ENCODE peak calls at places on chromosomes 13 and 19, in ten cellular contexts. One of them, this sample, is unnamed.

GRCh38 chr19:35479278-35479677 is 11.0 kb downstream of the KRTDAP start:
- DNase-seq in thoracic aorta: no peak
- DNase-seq in vagina: no peak
- DNase-seq in coronary artery: no peak
- DNase-seq in GM23338: no peak
- DNase-seq in AG04450: no peak
- DNase-seq in adrenal gland: no peak
- DNase-seq in substantia nigra: no peak
- DNase-seq in suprapubic skin: no peak
- DNase-seq in IMR-90: no peak
- DNase-seq in this sample: no peak

GRCh38 chr13:114129649-114130062 is 2.8 kb downstream of the RASA3 start:
- DNase-seq in thoracic aorta: no peak
- DNase-seq in vagina: no peak
- DNase-seq in coronary artery: no peak
- DNase-seq in GM23338: no peak
- DNase-seq in AG04450: no peak
- DNase-seq in adrenal gland: no peak
- DNase-seq in substantia nigra: no peak
- DNase-seq in suprapubic skin: no peak
- DNase-seq in IMR-90: no peak
- DNase-seq in this sample: no peak

GRCh38 chr19:13692096-13692495 is 72.2 kb upstream of the MRI1 start:
- DNase-seq in thoracic aorta: peak; percentile 4
- DNase-seq in vagina: no peak
- DNase-seq in coronary artery: no peak
- DNase-seq in GM23338: no peak
- DNase-seq in AG04450: peak; percentile 8
- DNase-seq in adrenal gland: peak; percentile 29
- DNase-seq in substantia nigra: no peak
- DNase-seq in suprapubic skin: no peak
- DNase-seq in IMR-90: peak; percentile 60
- DNase-seq in this sample: no peak

GRCh38 chr13:94917814-94918213 is 205.5 kb upstream of the SOX21 start:
- DNase-seq in thoracic aorta: no peak
- DNase-seq in vagina: no peak
- DNase-seq in coronary artery: no peak
- DNase-seq in GM23338: peak; percentile 47
- DNase-seq in AG04450: no peak
- DNase-seq in adrenal gland: no peak
- DNase-seq in substantia nigra: no peak
- DNase-seq in suprapubic skin: no peak
- DNase-seq in IMR-90: no peak
- DNase-seq in this sample: no peak

GRCh38 chr13:51728275-51728673 is 75.7 kb downstream of the DHRS12 start:
- DNase-seq in thoracic aorta: no peak
- DNase-seq in vagina: no peak
- DNase-seq in coronary artery: no peak
- DNase-seq in GM23338: no peak
- DNase-seq in AG04450: no peak
- DNase-seq in adrenal gland: no peak
- DNase-seq in substantia nigra: no peak
- DNase-seq in suprapubic skin: no peak
- DNase-seq in IMR-90: no peak
- DNase-seq in this sample: no peak

GRCh38 chr13:44068737-44069136 is 189.0 kb downstream of the LACC1 start:
- DNase-seq in thoracic aorta: no peak
- DNase-seq in vagina: no peak
- DNase-seq in coronary artery: no peak
- DNase-seq in GM23338: peak; percentile 41
- DNase-seq in AG04450: peak; percentile 39
- DNase-seq in adrenal gland: no peak
- DNase-seq in substantia nigra: no peak
- DNase-seq in suprapubic skin: no peak
- DNase-seq in IMR-90: peak; percentile 86
- DNase-seq in this sample: no peak

GRCh38 chr13:106205871-106206270 is 329.6 kb downstream of the EFNB2 start:
- DNase-seq in thoracic aorta: no peak
- DNase-seq in vagina: no peak
- DNase-seq in coronary artery: no peak
- DNase-seq in GM23338: peak; percentile 19
- DNase-seq in AG04450: no peak
- DNase-seq in adrenal gland: no peak
- DNase-seq in substantia nigra: no peak
- DNase-seq in suprapubic skin: no peak
- DNase-seq in IMR-90: no peak
- DNase-seq in this sample: no peak

GRCh38 chr19:51726049-51726448 is 2.3 kb upstream of the HAS1 start:
- DNase-seq in thoracic aorta: no peak
- DNase-seq in vagina: no peak
- DNase-seq in coronary artery: peak; percentile 82
- DNase-seq in GM23338: peak; percentile 40
- DNase-seq in AG04450: no peak
- DNase-seq in adrenal gland: no peak
- DNase-seq in substantia nigra: peak; percentile 50
- DNase-seq in suprapubic skin: peak; percentile 87
- DNase-seq in IMR-90: peak; percentile 41
- DNase-seq in this sample: no peak

GRCh38 chr19:55300821-55301458 is 17.1 kb downstream of the BRSK1 start:
- DNase-seq in thoracic aorta: no peak
- DNase-seq in vagina: no peak
- DNase-seq in coronary artery: no peak
- DNase-seq in GM23338: no peak
- DNase-seq in AG04450: no peak
- DNase-seq in adrenal gland: peak; percentile 72
- DNase-seq in substantia nigra: no peak
- DNase-seq in suprapubic skin: no peak
- DNase-seq in IMR-90: no peak
- DNase-seq in this sample: no peak

GRCh38 chr19:55778331-55778730 is 9.4 kb downstream of the RFPL4AL1 start:
- DNase-seq in thoracic aorta: no peak
- DNase-seq in vagina: no peak
- DNase-seq in coronary artery: no peak
- DNase-seq in GM23338: no peak
- DNase-seq in AG04450: no peak
- DNase-seq in adrenal gland: no peak
- DNase-seq in substantia nigra: no peak
- DNase-seq in suprapubic skin: no peak
- DNase-seq in IMR-90: no peak
- DNase-seq in this sample: no peak

GRCh38 chr13:102309110-102309509 is 92.7 kb downstream of the FGF14 start:
- DNase-seq in thoracic aorta: no peak
- DNase-seq in vagina: no peak
- DNase-seq in coronary artery: no peak
- DNase-seq in GM23338: no peak
- DNase-seq in AG04450: no peak
- DNase-seq in adrenal gland: no peak
- DNase-seq in substantia nigra: no peak
- DNase-seq in suprapubic skin: no peak
- DNase-seq in IMR-90: no peak
- DNase-seq in this sample: no peak

GRCh38 chr13:84983321-84983720 is 815.9 kb downstream of the SLITRK6 start:
- DNase-seq in thoracic aorta: no peak
- DNase-seq in vagina: no peak
- DNase-seq in coronary artery: no peak
- DNase-seq in GM23338: peak; percentile 37
- DNase-seq in AG04450: no peak
- DNase-seq in adrenal gland: no peak
- DNase-seq in substantia nigra: no peak
- DNase-seq in suprapubic skin: no peak
- DNase-seq in IMR-90: no peak
- DNase-seq in this sample: no peak

GRCh38 chr13:77579971-77580370 is 44.5 kb downstream of the SCEL start:
- DNase-seq in thoracic aorta: no peak
- DNase-seq in vagina: no peak
- DNase-seq in coronary artery: no peak
- DNase-seq in GM23338: no peak
- DNase-seq in AG04450: no peak
- DNase-seq in adrenal gland: no peak
- DNase-seq in substantia nigra: no peak
- DNase-seq in suprapubic skin: no peak
- DNase-seq in IMR-90: no peak
- DNase-seq in this sample: no peak

GRCh38 chr13:39773833-39774232 is 118.4 kb downstream of the COG6 start:
- DNase-seq in thoracic aorta: no peak
- DNase-seq in vagina: no peak
- DNase-seq in coronary artery: no peak
- DNase-seq in GM23338: no peak
- DNase-seq in AG04450: no peak
- DNase-seq in adrenal gland: no peak
- DNase-seq in substantia nigra: no peak
- DNase-seq in suprapubic skin: no peak
- DNase-seq in IMR-90: peak; percentile 71
- DNase-seq in this sample: no peak

DNA sequence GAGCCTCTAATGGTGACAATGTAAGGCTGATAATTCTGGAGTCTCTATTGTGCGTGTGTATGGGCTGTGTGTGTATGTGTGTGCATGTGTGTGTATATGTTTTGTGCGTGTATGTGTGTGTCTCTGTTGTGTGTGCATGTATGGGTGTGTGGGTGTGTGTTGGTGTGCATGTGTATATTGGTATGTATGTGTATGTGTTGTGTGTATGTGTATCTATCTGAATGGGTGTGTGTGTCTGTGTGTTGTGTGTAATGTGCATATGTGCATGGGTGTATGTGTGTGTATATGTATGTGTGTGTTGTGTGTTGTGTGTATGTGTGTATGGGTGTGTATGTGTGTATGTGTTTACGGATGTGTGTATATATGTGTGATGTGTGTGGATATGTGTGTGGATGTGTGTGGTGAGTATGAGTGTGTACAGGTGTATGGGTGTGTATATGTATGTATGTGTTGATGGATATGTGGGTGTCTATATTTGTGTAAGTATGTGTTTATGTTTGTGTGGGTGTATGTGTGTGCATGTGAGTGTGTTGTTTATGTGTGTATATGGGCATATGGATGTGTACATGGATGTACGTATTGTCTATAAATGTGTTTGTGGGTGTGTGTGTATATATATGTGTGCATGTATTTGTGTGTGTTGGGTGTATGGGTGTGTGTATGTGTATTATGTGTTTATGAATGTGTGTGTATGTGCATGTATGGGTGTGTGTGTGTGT is 366.7 kb downstream of the UQCRFS1 start:
- DNase-seq in thoracic aorta: no peak
- DNase-seq in vagina: no peak
- DNase-seq in coronary artery: no peak
- DNase-seq in GM23338: no peak
- DNase-seq in AG04450: no peak
- DNase-seq in adrenal gland: no peak
- DNase-seq in substantia nigra: no peak
- DNase-seq in suprapubic skin: no peak
- DNase-seq in IMR-90: no peak
- DNase-seq in this sample: no peak
- H3K27ac ChIP-seq in thoracic aorta: no peak overlapping the region
- H3K27ac ChIP-seq in vagina: no peak overlapping the region
- H3K27ac ChIP-seq in coronary artery: no peak overlapping the region
- H3K27ac ChIP-seq in GM23338: no peak overlapping the region
- H3K27ac ChIP-seq in AG04450: no peak overlapping the region
- H3K27ac ChIP-seq in adrenal gland: no peak overlapping the region
- H3K27ac ChIP-seq in substantia nigra: no peak overlapping the region
- H3K27ac ChIP-seq in suprapubic skin: no peak overlapping the region
- H3K27ac ChIP-seq in IMR-90: no peak overlapping the region
- H3K27ac ChIP-seq in this sample: no peak overlapping the region

GRCh38 chr19:48654299-48655059 is 8.5 kb upstream of the CA11 start:
- DNase-seq in thoracic aorta: no peak
- DNase-seq in vagina: no peak
- DNase-seq in coronary artery: no peak
- DNase-seq in GM23338: no peak
- DNase-seq in AG04450: no peak
- DNase-seq in adrenal gland: no peak
- DNase-seq in substantia nigra: no peak
- DNase-seq in suprapubic skin: no peak
- DNase-seq in IMR-90: no peak
- DNase-seq in this sample: no peak
- H3K27ac ChIP-seq in thoracic aorta: no peak overlapping the region
- H3K27ac ChIP-seq in vagina: no peak overlapping the region
- H3K27ac ChIP-seq in coronary artery: no peak overlapping the region
- H3K27ac ChIP-seq in GM23338: no peak overlapping the region
- H3K27ac ChIP-seq in AG04450: peak overlapping the region; percentile 21
- H3K27ac ChIP-seq in adrenal gland: no peak overlapping the region
- H3K27ac ChIP-seq in substantia nigra: no peak overlapping the region
- H3K27ac ChIP-seq in suprapubic skin: no peak overlapping the region
- H3K27ac ChIP-seq in IMR-90: no peak overlapping the region
- H3K27ac ChIP-seq in this sample: no peak overlapping the region

GRCh38 chr13:30863231-30863630 is 42.8 kb upstream of the MEDAG start:
- DNase-seq in thoracic aorta: no peak
- DNase-seq in vagina: no peak
- DNase-seq in coronary artery: no peak
- DNase-seq in GM23338: peak; percentile 83
- DNase-seq in AG04450: no peak
- DNase-seq in adrenal gland: no peak
- DNase-seq in substantia nigra: no peak
- DNase-seq in suprapubic skin: no peak
- DNase-seq in IMR-90: no peak
- DNase-seq in this sample: no peak
- H3K27ac ChIP-seq in thoracic aorta: peak overlapping the region; percentile 95
- H3K27ac ChIP-seq in vagina: peak overlapping the region; percentile 88
- H3K27ac ChIP-seq in coronary artery: peak overlapping the region; percentile 83
- H3K27ac ChIP-seq in GM23338: peak overlapping the region; percentile 92
- H3K27ac ChIP-seq in AG04450: no peak overlapping the region
- H3K27ac ChIP-seq in adrenal gland: no peak overlapping the region
- H3K27ac ChIP-seq in substantia nigra: no peak overlapping the region
- H3K27ac ChIP-seq in suprapubic skin: no peak overlapping the region
- H3K27ac ChIP-seq in IMR-90: peak overlapping the region; percentile 17
- H3K27ac ChIP-seq in this sample: no peak overlapping the region

DNA sequence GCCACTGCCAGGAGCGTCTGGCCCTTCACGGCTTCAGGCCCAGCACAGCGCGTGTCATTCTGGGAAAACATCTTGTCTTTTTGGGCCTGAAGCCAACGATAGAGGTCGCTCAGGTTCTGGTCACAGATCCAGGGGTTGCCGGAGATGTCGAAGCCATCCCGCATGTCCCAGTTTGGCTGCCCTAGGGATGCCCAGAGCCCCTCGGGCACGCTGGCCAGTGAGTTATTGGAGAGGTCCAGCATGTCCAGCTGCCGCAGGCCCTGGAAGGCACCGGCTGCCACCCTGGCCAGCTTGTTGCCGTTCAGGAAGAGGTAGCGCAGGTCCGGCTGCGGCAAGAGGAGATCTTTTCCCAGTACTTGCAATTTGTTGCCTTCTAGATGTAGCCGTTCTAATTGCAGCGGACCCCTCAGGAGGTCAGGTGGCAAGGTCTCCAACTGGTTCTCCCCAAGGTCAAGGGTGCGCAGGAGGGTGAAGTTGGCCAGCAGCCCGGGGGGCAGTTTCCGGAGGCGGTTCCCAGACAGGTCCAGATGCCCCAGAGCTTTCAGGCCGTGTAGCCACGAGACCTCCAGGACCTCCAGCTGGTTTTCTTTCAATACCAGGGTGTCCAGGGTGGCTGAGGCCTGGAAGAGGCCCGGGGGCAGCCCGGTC is 1.8 kb downstream of the LRG1 start:
- DNase-seq in thoracic aorta: no peak
- DNase-seq in vagina: no peak
- DNase-seq in coronary artery: no peak
- DNase-seq in GM23338: peak; percentile 65
- DNase-seq in AG04450: no peak
- DNase-seq in adrenal gland: no peak
- DNase-seq in substantia nigra: no peak
- DNase-seq in suprapubic skin: no peak
- DNase-seq in IMR-90: no peak
- DNase-seq in this sample: no peak
- H3K27ac ChIP-seq in thoracic aorta: no peak overlapping the region
- H3K27ac ChIP-seq in vagina: no peak overlapping the region
- H3K27ac ChIP-seq in coronary artery: no peak overlapping the region
- H3K27ac ChIP-seq in GM23338: no peak overlapping the region
- H3K27ac ChIP-seq in AG04450: no peak overlapping the region
- H3K27ac ChIP-seq in adrenal gland: no peak overlapping the region
- H3K27ac ChIP-seq in substantia nigra: no peak overlapping the region
- H3K27ac ChIP-seq in suprapubic skin: no peak overlapping the region
- H3K27ac ChIP-seq in IMR-90: no peak overlapping the region
- H3K27ac ChIP-seq in this sample: no peak overlapping the region

GRCh38 chr19:28424662-28425430 is 788.1 kb downstream of the UQCRFS1 start:
- DNase-seq in thoracic aorta: no peak
- DNase-seq in vagina: no peak
- DNase-seq in coronary artery: no peak
- DNase-seq in GM23338: no peak
- DNase-seq in AG04450: no peak
- DNase-seq in adrenal gland: no peak
- DNase-seq in substantia nigra: no peak
- DNase-seq in suprapubic skin: no peak
- DNase-seq in IMR-90: no peak
- DNase-seq in this sample: no peak
- H3K27ac ChIP-seq in thoracic aorta: no peak overlapping the region
- H3K27ac ChIP-seq in vagina: no peak overlapping the region
- H3K27ac ChIP-seq in coronary artery: no peak overlapping the region
- H3K27ac ChIP-seq in GM23338: peak overlapping the region; percentile 92
- H3K27ac ChIP-seq in AG04450: no peak overlapping the region
- H3K27ac ChIP-seq in adrenal gland: peak overlapping the region; percentile 40
- H3K27ac ChIP-seq in substantia nigra: no peak overlapping the region
- H3K27ac ChIP-seq in suprapubic skin: no peak overlapping the region
- H3K27ac ChIP-seq in IMR-90: no peak overlapping the region
- H3K27ac ChIP-seq in this sample: no peak overlapping the region